ENCODE peak calls at places on chromosomes 7 and 10, in six cellular contexts. P is stimulated activated CD8-positive, alpha-beta memory T cell treated with anti-CD3 and anti-CD28 coated beads, Interleukin-2, amount 100 ng/mL, for 1 hour; M is fibroblast of pulmonary artery; O is Right ventricle myocardium superior; C is left ventricle myocardium superior; I is HEK293T. E is an unnamed sample.
A peak's percentile ranks its signal among the peaks of the same experiment; 100 is the strongest.

GRCh38 chr10:100528885-100529472 is 692 bp downstream of the NDUFB8 start:
- DNase-seq in C (no peak), I (no peak), P (no peak), M (no peak), O (no peak), E (peak; percentile 15)

GRCh38 chr7:121073463-121074099 is 85.1 kb downstream of the CPED1 start:
- DNase-seq in P (no peak), O (no peak), I (no peak), C (no peak), M (peak; percentile 20), E (no peak)

GRCh38 chr10:77781451-77782327 is 144.1 kb upstream of the KCNMA1 start:
- DNase-seq in M (no peak), P (no peak), I (no peak), C (no peak), O (no peak), E (no peak)

GRCh38 chr7:26686448-26686981 is 177.9 kb downstream of the SKAP2 start:
- DNase-seq in P (no peak), O (no peak), C (no peak), I (peak; percentile 64), M (peak; percentile 60), E (peak; percentile 54)

GRCh38 chr10:5813341-5814109 is at the start of gene GDI2:
- DNase-seq in O (peak; percentile 97), C (peak; percentile 97), I (peak; percentile 98), P (peak; percentile 93), M (peak; percentile 96), E (peak; percentile 95)

GRCh38 chr10:113753020-113753692 is 1.7 kb downstream of the PLEKHS1 start:
- DNase-seq in C (no peak), M (no peak), I (no peak), P (no peak), O (no peak), E (no peak)

GRCh38 chr7:22066484-22066883 is 120.8 kb upstream of the CDCA7L start:
- DNase-seq in I (no peak), O (no peak), M (no peak), P (no peak), C (no peak), E (no peak)

GRCh38 chr10:60283397-60283796 is 106.3 kb downstream of the ANK3 start:
- DNase-seq in O (no peak), I (no peak), M (no peak), P (no peak), C (no peak), E (no peak)

GRCh38 chr10:71339796-71340589 is 20.9 kb downstream of the SLC29A3 start:
- DNase-seq in I (no peak), C (no peak), M (no peak), O (no peak), P (no peak), E (peak; percentile 60)

GRCh38 chr7:158015403-158016116 is 572.1 kb downstream of the PTPRN2 start:
- DNase-seq in P (no peak), M (no peak), I (no peak), O (no peak), C (no peak), E (no peak)

GRCh38 chr10:75062191-75062849 is 49.1 kb upstream of the SAMD8 start:
- DNase-seq in P (no peak), O (no peak), I (no peak), C (no peak), M (peak; percentile 51), E (no peak)

GRCh38 chr7:87220734-87221215 is 1.2 kb upstream of the TMEM243 start:
- DNase-seq in M (no peak), P (no peak), I (peak; percentile 19), O (no peak), C (no peak), E (peak; percentile 16)

GRCh38 chr7:23093546-23093945 is 12.0 kb upstream of the KLHL7 start:
- DNase-seq in M (no peak), C (no peak), I (no peak), O (no peak), P (no peak), E (no peak)

GRCh38 chr10:34644245-34644644 is 170.9 kb downstream of the PARD3 start:
- DNase-seq in I (no peak), C (no peak), M (no peak), P (no peak), O (peak; percentile 47), E (no peak)

GRCh38 chr10:118523775-118524174 is 71.7 kb downstream of the PRLHR start:
- DNase-seq in I (no peak), P (no peak), C (no peak), M (no peak), O (no peak), E (no peak)

GRCh38 chr10:124643281-124644009 is 100.7 kb downstream of the FAM53B start:
- DNase-seq in C (peak; percentile 43), I (no peak), M (no peak), O (peak; percentile 37), P (no peak), E (no peak)

GRCh38 chr7:118436663-118437062 is 212.2 kb downstream of the ANKRD7 start:
- DNase-seq in O (no peak), M (no peak), I (no peak), C (no peak), P (no peak), E (no peak)

GRCh38 chr10:95693331-95693667 is 428 bp downstream of the TCTN3 start:
- DNase-seq in M (no peak), C (no peak), P (no peak), O (no peak), I (peak; percentile 17), E (no peak)

GRCh38 chr7:44965441-44965903 is 13.3 kb downstream of the MYO1G start:
- DNase-seq in O (no peak), C (no peak), M (no peak), I (no peak), P (no peak), E (no peak)

GRCh38 chr10:131924982-131925649 is 24.3 kb downstream of the PPP2R2D start:
- DNase-seq in M (no peak), C (no peak), I (no peak), O (no peak), P (no peak), E (no peak)

GRCh38 chr7:107563072-107563760 is 504 bp downstream of the COG5 start:
- DNase-seq in I (no peak), C (no peak), M (no peak), P (no peak), O (no peak), E (peak; percentile 6)

GRCh38 chr7:68776326-68776725 is 821.9 kb upstream of the AUTS2 start:
- DNase-seq in I (no peak), C (no peak), O (no peak), M (no peak), P (no peak), E (no peak)

GRCh38 chr10:92760609-92761008 is 70.9 kb downstream of the HHEX start:
- DNase-seq in P (no peak), M (peak; percentile 73), O (no peak), C (no peak), I (no peak), E (peak; percentile 40)

GRCh38 chr7:158165711-158166110 is 421.9 kb downstream of the PTPRN2 start:
- DNase-seq in M (no peak), C (no peak), P (no peak), O (no peak), I (no peak), E (no peak)

GRCh38 chr7:47035522-47035921 is 546.4 kb downstream of the TNS3 start:
- DNase-seq in O (no peak), P (no peak), C (no peak), M (peak; percentile 35), I (no peak), E (no peak)

GRCh38 chr7:129635300-129636029 is 23.9 kb downstream of the NRF1 start:
- DNase-seq in P (peak; percentile 37), C (no peak), I (peak; percentile 74), M (peak; percentile 84), O (peak; percentile 60), E (peak; percentile 81)

GRCh38 chr10:127990846-127991542 is 84.1 kb downstream of the PTPRE start:
- DNase-seq in I (no peak), C (no peak), O (no peak), M (peak; percentile 88), P (no peak), E (peak; percentile 22)

GRCh38 chr7:6244021-6244420 is 28.4 kb downstream of the CYTH3 start:
- DNase-seq in M (no peak), C (no peak), I (no peak), P (no peak), O (no peak), E (no peak)

GRCh38 chr10:60572511-60573194 is 183.0 kb upstream of the ANK3 start:
- DNase-seq in I (peak; percentile 56), C (peak; percentile 53), P (no peak), M (peak; percentile 56), O (no peak), E (no peak)

GRCh38 chr7:102473271-102473991 is 5.3 kb downstream of the POLR2J start:
- DNase-seq in M (no peak), I (no peak), C (peak; percentile 25), O (peak; percentile 16), P (no peak), E (no peak)

GRCh38 chr10:93160140-93160539 is 86.4 kb downstream of the CYP26A1 start:
- DNase-seq in O (no peak), M (no peak), P (no peak), I (no peak), C (no peak), E (no peak)

GRCh38 chr7:102170417-102170970 is 116.2 kb upstream of the SH2B2 start:
- DNase-seq in P (no peak), M (peak; percentile 27), C (no peak), I (no peak), O (no peak), E (no peak)

GRCh38 chr7:15084368-15084767 is 181.8 kb upstream of the DGKB start:
- DNase-seq in M (no peak), P (no peak), C (no peak), O (no peak), I (no peak), E (no peak)

GRCh38 chr10:61068471-61068870 is 124.5 kb upstream of the RHOBTB1 start:
- DNase-seq in M (no peak), C (no peak), I (no peak), O (no peak), P (no peak), E (no peak)

E was measured in A549.